ENCODE peak calls at places on chromosomes 16 and 17, in four cellular contexts. K, N, V and G are unnamed samples. For H3K27me3, the result is how much of the 10 kb centered on the place peaks cover.

GRCh38 chr16:22888791-22889190 is 74.8 kb downstream of the HS3ST2 start:
- DNase-seq in K (no peak), N (no peak), V (no peak), G (no peak)

GRCh38 chr16:89018605-89019158 is 41.7 kb upstream of the CBFA2T3 start:
- DNase-seq in K (no peak), N (peak), V (no peak), G (no peak)

GRCh38 chr16:72467157-72467759 is 295.3 kb upstream of the PMFBP1 start:
- DNase-seq in K (no peak), N (no peak), V (peak), G (no peak)

GRCh38 chr16:2437032-2437790 is 8.0 kb downstream of the CCNF start:
- DNase-seq in K (no peak), N (no peak), V (no peak), G (no peak)

GRCh38 chr17:71033336-71033735 is 864.0 kb downstream of the KCNJ2 start:
- DNase-seq in K (no peak), N (no peak), V (no peak), G (no peak)

GRCh38 chr17:12180644-12181261 is 160.1 kb downstream of the MAP2K4 start:
- DNase-seq in K (no peak), N (no peak), V (peak), G (peak)

GRCh38 chr16:88774544-88775393 is 10.3 kb downstream of the PIEZO1 start:
- DNase-seq in K (no peak), N (no peak), V (no peak), G (no peak)

GRCh38 chr17:63124958-63125357 is 158.9 kb downstream of the TANC2 start:
- DNase-seq in K (no peak), N (no peak), V (no peak), G (no peak)

GRCh38 chr16:29984137-29984763 is 10.6 kb downstream of the TAOK2 start:
- DNase-seq in K (peak), N (no peak), V (no peak), G (no peak)

GRCh38 chr17:71494456-71494855 is 626.4 kb upstream of the SOX9 start:
- DNase-seq in K (no peak), N (no peak), V (no peak), G (no peak)

GRCh38 chr16:85310868-85311585 is 198.8 kb upstream of the CIBAR2 start:
- DNase-seq in K (peak), N (no peak), V (no peak), G (no peak)

GRCh38 chr17:8835106-8835505 is 32.4 kb downstream of the PIK3R6 start:
- DNase-seq in K (no peak), N (no peak), V (no peak), G (no peak)

GRCh38 chr17:48335858-48336500 is 94.0 kb downstream of the SKAP1 start:
- DNase-seq in K (no peak), N (no peak), V (peak), G (no peak)

GRCh38 chr17:27929990-27930389 is 36.8 kb upstream of the LYRM9 start:
- DNase-seq in K (no peak), N (no peak), V (no peak), G (no peak)

GRCh38 chr16:81657731-81658130 is 121.4 kb upstream of the PLCG2 start:
- DNase-seq in K (no peak), N (no peak), V (no peak), G (peak)

GRCh38 chr17:17736205-17737183 is 55.2 kb downstream of the RAI1 start:
- DNase-seq in K (no peak), N (no peak), V (no peak), G (no peak)

GRCh38 chr17:1001640-1002411 is 4.9 kb downstream of the TIMM22 start:
- DNase-seq in K (peak), N (peak), V (no peak), G (peak)

GRCh38 chr16:27303256-27304100 is 10.3 kb upstream of the IL4R start:
- DNase-seq in K (no peak), N (no peak), V (no peak), G (no peak)

GRCh38 chr17:79108232-79108850 is 33.7 kb downstream of the ENGASE start:
- DNase-seq in K (no peak), N (no peak), V (no peak), G (no peak)

GRCh38 chr17:79107499-79108231 is 33.0 kb downstream of the ENGASE start:
- DNase-seq in K (no peak), N (no peak), V (no peak), G (no peak)

GRCh38 chr17:79108870-79109269 is 34.2 kb downstream of the ENGASE start:
- DNase-seq in K (no peak), N (no peak), V (no peak), G (no peak)

GRCh38 chr17:79111097-79111496 is 36.5 kb downstream of the ENGASE start:
- DNase-seq in K (no peak), N (no peak), V (no peak), G (no peak)

GRCh38 chr17:79109584-79109983 is 35.0 kb downstream of the ENGASE start:
- DNase-seq in K (no peak), N (no peak), V (no peak), G (no peak)
- H3K27me3 ChIP-seq in K (under half), N (under half), V (under half), G (under half)

DNA sequence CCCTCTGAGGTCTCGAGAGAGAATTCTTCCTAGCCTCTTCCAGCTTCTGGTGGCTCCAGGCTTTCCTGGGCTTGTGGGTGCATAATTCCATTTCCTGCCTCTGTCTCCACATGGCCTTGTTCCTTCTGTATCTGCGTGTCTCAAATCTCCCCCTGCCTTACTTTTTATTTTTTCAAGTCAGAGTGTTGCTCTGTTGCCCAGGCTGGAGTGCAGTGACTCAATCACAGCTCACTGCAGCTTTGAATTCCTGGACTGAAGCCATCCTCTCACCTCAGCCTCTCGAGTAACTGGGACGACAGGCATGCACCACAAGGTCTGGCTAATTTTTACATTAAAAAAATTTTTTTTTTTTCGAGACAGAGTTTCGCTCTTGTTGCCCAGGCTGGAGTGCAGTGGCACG is 120.6 kb downstream of the SHISA9 start:
- DNase-seq in K (no peak), N (no peak), V (no peak), G (no peak)
- H3K27ac ChIP-seq in K (no peak), N (no peak), V (no peak), G (no peak)

GRCh38 chr16:54334208-54334607 is 47.6 kb upstream of the IRX3 start:
- DNase-seq in K (no peak), N (no peak), V (no peak), G (no peak)

GRCh38 chr16:54331241-54332002 is 44.8 kb upstream of the IRX3 start:
- DNase-seq in K (no peak), N (no peak), V (no peak), G (no peak)

GRCh38 chr16:54340531-54340930 is 53.9 kb upstream of the IRX3 start:
- DNase-seq in K (no peak), N (no peak), V (no peak), G (no peak)

GRCh38 chr16:54336805-54337204 is 50.2 kb upstream of the IRX3 start:
- DNase-seq in K (no peak), N (no peak), V (no peak), G (no peak)

GRCh38 chr16:54335230-54335629 is 48.6 kb upstream of the IRX3 start:
- DNase-seq in K (no peak), N (no peak), V (no peak), G (no peak)
- H3K27me3 ChIP-seq in K (under half), N (under half), V (under half), G (under half)

GRCh38 chr17:46898364-46898763 is 24.6 kb upstream of the GOSR2 start:
- DNase-seq in K (no peak), N (no peak), V (no peak), G (no peak)
- H3K27ac ChIP-seq in K (no peak), N (no peak), V (no peak), G (no peak)

DNA sequence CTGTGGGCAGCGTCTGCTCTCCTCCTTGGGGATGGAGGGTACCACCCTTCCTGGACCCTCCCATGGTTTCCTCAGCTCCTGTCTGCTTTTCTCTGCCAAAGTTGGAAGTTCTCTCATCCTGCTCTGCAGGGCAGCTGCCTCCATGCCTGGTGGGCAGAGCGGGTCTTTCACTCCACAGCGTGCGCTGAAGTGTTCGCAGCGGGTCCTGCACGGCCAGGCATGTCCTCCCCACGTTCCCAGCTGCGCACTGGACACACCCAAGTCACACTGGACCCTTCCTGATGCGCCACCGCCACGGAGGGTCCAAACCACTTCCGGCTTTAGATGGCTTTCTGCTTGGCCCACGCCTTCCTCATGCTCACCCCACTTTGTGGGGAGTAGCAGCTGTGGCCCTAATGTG is 33.7 kb upstream of the NPTX1 start:
- DNase-seq in K (no peak), N (no peak), V (no peak), G (no peak)
- H3K27me3 ChIP-seq in K (under half), N (under half), V (under half), G (under half)